ENCODE peak calls at places on chromosomes 7 and 10, in four cellular contexts. G is A549, C is heart right ventricle, O is lower leg skin. Z is an unnamed sample.
A peak's percentile ranks its signal among the peaks of the same experiment; 100 is the strongest.

GRCh38 chr7:102811942-102812678 is 63.3 kb downstream of the FAM185A start:
- DNase-seq in G (no peak), C (no peak), O (no peak), Z (no peak)

GRCh38 chr10:23362879-23363787 is 18.5 kb upstream of the C10orf67 start:
- DNase-seq in G (no peak), C (no peak), O (no peak), Z (peak; percentile 72)

GRCh38 chr7:37342665-37343471 is 105.8 kb downstream of the ELMO1 start:
- DNase-seq in G (no peak), C (no peak), O (no peak), Z (peak; percentile 86)

GRCh38 chr7:157775560-157776332 is 438.9 kb downstream of the DNAJB6 start:
- DNase-seq in G (peak; percentile 18), C (no peak), O (no peak), Z (peak; percentile 12)

GRCh38 chr7:2257046-2257551 is 15.1 kb downstream of the NUDT1 start:
- DNase-seq in G (no peak), C (no peak), O (no peak), Z (no peak)

GRCh38 chr7:159025161-159025779 is 119.4 kb downstream of the VIPR2 start:
- DNase-seq in G (no peak), C (no peak), O (no peak), Z (no peak)

GRCh38 chr10:24869354-24870016 is 82.9 kb downstream of the PRTFDC1 start:
- DNase-seq in G (no peak), C (no peak), O (no peak), Z (no peak)

GRCh38 chr7:112296416-112296815 is 89.9 kb downstream of the ZNF277 start:
- DNase-seq in G (no peak), C (no peak), O (no peak), Z (no peak)

GRCh38 chr10:129642427-129642826 is 175.4 kb downstream of the MGMT start:
- DNase-seq in G (peak; percentile 21), C (no peak), O (no peak), Z (no peak)

GRCh38 chr7:101231644-101232043 is 6.0 kb downstream of the CLDN15 start:
- DNase-seq in G (no peak), C (no peak), O (no peak), Z (no peak)

GRCh38 chr7:98754041-98754479 is 115.8 kb downstream of the TMEM130 start:
- DNase-seq in G (peak; percentile 55), C (no peak), O (no peak), Z (no peak)

GRCh38 chr7:45992831-45993230 is 71.8 kb upstream of the IGFBP3 start:
- DNase-seq in G (no peak), C (no peak), O (no peak), Z (no peak)

GRCh38 chr7:8084772-8085171 is 116.2 kb downstream of the GLCCI1 start:
- DNase-seq in G (no peak), C (no peak), O (no peak), Z (no peak)

GRCh38 chr10:133293810-133294119 is 14.9 kb downstream of the TUBGCP2 start:
- DNase-seq in G (no peak), C (no peak), O (no peak), Z (no peak)

GRCh38 chr7:105988277-105988676 is 25.2 kb downstream of the CDHR3 start:
- DNase-seq in G (no peak), C (no peak), O (no peak), Z (no peak)

GRCh38 chr7:151540146-151540545 is 20.5 kb upstream of the RHEB start:
- DNase-seq in G (no peak), C (no peak), O (no peak), Z (no peak)

GRCh38 chr10:1661861-1662260 is 75.5 kb downstream of the ADARB2 start:
- DNase-seq in G (no peak), C (no peak), O (no peak), Z (no peak)

GRCh38 chr7:109460296-109460695 is 890.6 kb downstream of the DNAJB9 start:
- DNase-seq in G (no peak), C (no peak), O (no peak), Z (no peak)

GRCh38 chr7:109456116-109456515 is 886.4 kb downstream of the DNAJB9 start:
- DNase-seq in G (no peak), C (no peak), O (no peak), Z (no peak)
- TF ChIP-seq CTCF in G (no peak), C (no peak), O (no peak), Z (no peak)

GRCh38 chr10:29535012-29535777 is 99.6 kb downstream of the SVIL start:
- DNase-seq in G (peak; percentile 80), C (peak; percentile 56), O (no peak), Z (peak; percentile 13)
- TF ChIP-seq CTCF in G (peak; percentile 76), C (peak; percentile 70), O (no peak), Z (peak; percentile 20)

GRCh38 chr10:61478621-61479312 is 25.6 kb upstream of the TMEM26 start:
- DNase-seq in G (no peak), C (no peak), O (no peak), Z (no peak)
- TF ChIP-seq CTCF in G (no peak), C (no peak), O (no peak), Z (no peak)

GRCh38 chr7:119377-120163 is 72.8 kb upstream of the FAM20C start:
- DNase-seq in G (no peak), C (peak; percentile 64), O (no peak), Z (no peak)

GRCh38 chr7:120164-120555 is 72.2 kb upstream of the FAM20C start:
- DNase-seq in G (no peak), C (no peak), O (no peak), Z (no peak)

GRCh38 chr7:121002-121401 is 71.4 kb upstream of the FAM20C start:
- DNase-seq in G (no peak), C (no peak), O (no peak), Z (no peak)

GRCh38 chr7:121406-121805 is 71.0 kb upstream of the FAM20C start:
- DNase-seq in G (no peak), C (no peak), O (no peak), Z (no peak)

DNA sequence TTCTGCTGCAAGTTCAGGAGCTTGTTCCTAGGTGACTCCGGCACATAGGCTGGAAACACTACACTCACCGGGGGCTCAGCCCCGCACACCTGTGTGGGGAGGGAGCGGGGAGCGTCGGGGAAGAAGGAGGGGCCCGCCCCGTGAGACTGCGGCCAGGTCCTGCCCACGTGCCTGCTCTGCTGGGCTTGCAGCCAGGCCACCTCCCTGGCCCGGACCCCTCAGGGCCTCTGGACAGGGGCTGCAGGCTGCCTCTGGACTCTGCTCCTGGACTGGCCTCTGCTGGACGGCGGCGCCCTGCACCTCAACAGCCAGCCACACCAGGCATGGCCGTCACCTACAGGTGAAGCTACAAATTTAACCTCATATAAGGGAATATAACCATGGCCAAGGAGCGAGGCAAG is 71.8 kb upstream of the FAM20C start:
- DNase-seq in G (no peak), C (no peak), O (no peak), Z (no peak)
- TF ChIP-seq CTCF in G (no peak), C (no peak), O (no peak), Z (no peak)

GRCh38 chr7:108120943-108121342 is 9.2 kb downstream of the LAMB4 start:
- DNase-seq in G (no peak), C (no peak), O (no peak), Z (no peak)

GRCh38 chr7:108122181-108122580 is 8.0 kb downstream of the LAMB4 start:
- DNase-seq in G (no peak), C (no peak), O (no peak), Z (no peak)

GRCh38 chr7:108114117-108114841 is 15.9 kb downstream of the LAMB4 start:
- DNase-seq in G (peak; percentile 35), C (no peak), O (no peak), Z (peak; percentile 48)

GRCh38 chr7:108120196-108120595 is 10.0 kb downstream of the LAMB4 start:
- DNase-seq in G (no peak), C (no peak), O (no peak), Z (no peak)

GRCh38 chr7:108118959-108119358 is 11.2 kb downstream of the LAMB4 start:
- DNase-seq in G (no peak), C (no peak), O (no peak), Z (no peak)
- TF ChIP-seq CTCF in G (no peak), C (no peak), O (no peak), Z (no peak)

GRCh38 chr10:44948713-44949112 is 10.9 kb upstream of the RASSF4 start:
- DNase-seq in G (no peak), C (no peak), O (no peak), Z (no peak)

GRCh38 chr10:44947356-44948152 is 12.0 kb upstream of the RASSF4 start:
- DNase-seq in G (no peak), C (no peak), O (no peak), Z (no peak)

GRCh38 chr10:44950326-44951225 is 9.0 kb upstream of the RASSF4 start:
- DNase-seq in G (no peak), C (no peak), O (no peak), Z (no peak)

GRCh38 chr10:44949915-44950314 is 9.7 kb upstream of the RASSF4 start:
- DNase-seq in G (no peak), C (no peak), O (no peak), Z (no peak)

GRCh38 chr10:44949127-44949802 is 10.3 kb upstream of the RASSF4 start:
- DNase-seq in G (no peak), C (no peak), O (no peak), Z (no peak)
- TF ChIP-seq CTCF in G (no peak), C (peak; percentile 25), O (no peak), Z (no peak)

GRCh38 chr7:91031757-91032156 is 232.5 kb upstream of the FZD1 start:
- DNase-seq in G (no peak), C (no peak), O (no peak), Z (no peak)
- TF ChIP-seq CTCF in G (no peak), C (no peak), O (no peak), Z (no peak)

Z was measured in activated CD8-positive, alpha-beta T cell treated with anti-CD3 and anti-CD28 coated beads for 36 hours.